ENCODE peak calls at places on chromosomes 13 and 19, in six cellular contexts. Z, X, U, I, E and G are unnamed samples.

GRCh38 chr13:42329239-42329638 is 57.3 kb downstream of the AKAP11 start:
- DNase-seq in U (no peak), E (no peak), I (no peak), X (no peak), Z (no peak), G (no peak)

GRCh38 chr13:99911069-99911964 is 60.2 kb downstream of the ZIC5 start:
- DNase-seq in I (no peak), X (no peak), E (no peak), U (peak), Z (no peak), G (no peak)

GRCh38 chr19:42850981-42851717 is 28.4 kb downstream of the PSG1 start:
- DNase-seq in I (no peak), Z (no peak), E (no peak), U (no peak), X (peak), G (peak)

GRCh38 chr13:33723772-33724435 is 94.0 kb upstream of the RFC3 start:
- DNase-seq in E (peak), Z (no peak), X (peak), U (peak), I (peak), G (peak)

GRCh38 chr13:24214528-24214927 is 54.0 kb downstream of the SPATA13 start:
- DNase-seq in X (no peak), E (no peak), I (no peak), U (no peak), Z (no peak), G (no peak)

GRCh38 chr13:109256866-109257760 is 529.3 kb downstream of the IRS2 start:
- DNase-seq in I (no peak), E (no peak), X (peak), U (no peak), Z (no peak), G (peak)

GRCh38 chr19:35557539-35558399 is 5.7 kb downstream of the ATP4A start:
- DNase-seq in U (peak), X (peak), E (peak), Z (no peak), I (no peak), G (peak)

GRCh38 chr19:54369082-54369691 is 4.5 kb upstream of the LAIR1 start:
- DNase-seq in U (no peak), I (no peak), Z (no peak), E (no peak), X (no peak), G (no peak)

GRCh38 chr19:44685877-44686276 is 13.1 kb upstream of the CEACAM16 start:
- DNase-seq in Z (no peak), I (no peak), X (peak), U (no peak), E (no peak), G (no peak)

GRCh38 chr19:47512183-47512947 is 2.5 kb downstream of the NAPA start:
- DNase-seq in U (no peak), E (no peak), Z (no peak), X (no peak), I (no peak), G (no peak)

GRCh38 chr13:44329909-44330545 is 43.6 kb upstream of the SERP2 start:
- DNase-seq in I (no peak), E (no peak), Z (no peak), U (no peak), X (no peak), G (peak)

GRCh38 chr13:51067376-51068125 is 43.5 kb downstream of the C13orf42 start:
- DNase-seq in E (no peak), X (no peak), I (no peak), Z (no peak), U (no peak), G (no peak)

GRCh38 chr13:110771194-110771593 is 57.7 kb downstream of the ING1 start:
- DNase-seq in I (no peak), U (no peak), Z (no peak), X (no peak), E (no peak), G (no peak)

GRCh38 chr13:34672631-34673030 is 269.4 kb upstream of the NBEA start:
- DNase-seq in I (no peak), X (no peak), Z (no peak), E (no peak), U (no peak), G (no peak)

GRCh38 chr19:6109947-6110346 is 353 bp downstream of the RFX2 start:
- DNase-seq in U (no peak), X (no peak), I (no peak), E (no peak), Z (no peak), G (no peak)

GRCh38 chr19:5455367-5456129 is at the start of gene ZNRF4:
- DNase-seq in E (no peak), U (no peak), I (no peak), Z (no peak), X (no peak), G (no peak)

GRCh38 chr13:91544723-91545122 is 146.3 kb downstream of the GPC5 start:
- DNase-seq in X (peak), U (no peak), Z (no peak), I (no peak), E (no peak), G (peak)

GRCh38 chr19:18746393-18747167 is 44.5 kb downstream of the COMP start:
- DNase-seq in Z (no peak), E (no peak), U (no peak), X (no peak), I (no peak), G (peak)

GRCh38 chr13:45678282-45678681 is 23.8 kb upstream of the CBY2 start:
- DNase-seq in E (no peak), I (no peak), U (peak), X (no peak), Z (no peak), G (no peak)

GRCh38 chr13:94548382-94549240 is 47.3 kb downstream of the TGDS start:
- DNase-seq in Z (no peak), X (no peak), E (peak), I (peak), U (peak), G (peak)

GRCh38 chr19:608155-609000 is 18.7 kb downstream of the HCN2 start:
- DNase-seq in Z (no peak), U (no peak), X (no peak), E (no peak), I (no peak), G (no peak)

GRCh38 chr19:34308381-34309367 is 54.3 kb downstream of the GARRE1 start:
- DNase-seq in I (no peak), E (peak), Z (no peak), X (no peak), U (no peak), G (no peak)

GRCh38 chr13:51923983-51924539 is 62.3 kb downstream of the CCDC70 start:
- DNase-seq in Z (no peak), I (no peak), E (no peak), X (no peak), U (no peak), G (peak)

GRCh38 chr13:45598597-45598996 is 16.9 kb downstream of the ERICH6B start:
- DNase-seq in E (no peak), I (no peak), X (no peak), Z (no peak), U (no peak), G (no peak)

GRCh38 chr13:33004454-33004853 is 11.8 kb upstream of the KL start:
- DNase-seq in U (no peak), Z (no peak), X (no peak), I (no peak), E (no peak), G (no peak)

GRCh38 chr13:98775844-98776598 is 23.5 kb upstream of the SLC15A1 start:
- DNase-seq in U (no peak), X (peak), E (no peak), I (no peak), Z (no peak), G (no peak)

GRCh38 chr13:99124046-99124400 is 76.6 kb upstream of the UBAC2 start:
- DNase-seq in U (no peak), I (no peak), X (no peak), Z (no peak), E (no peak), G (no peak)

GRCh38 chr19:13118424-13119193 is 545 bp downstream of the NACC1 start:
- DNase-seq in Z (no peak), X (peak), E (no peak), U (peak), I (no peak), G (peak)

GRCh38 chr13:28819748-28820098 is 416 bp upstream of the MTUS2 start:
- DNase-seq in E (peak), U (peak), I (no peak), X (peak), Z (no peak), G (peak)

GRCh38 chr19:4083677-4084546 is 17.2 kb upstream of the ZBTB7A start:
- DNase-seq in E (no peak), U (no peak), X (no peak), Z (no peak), I (no peak), G (no peak)